ENCODE peak calls at places on chromosomes 16 and 17, in six cellular contexts. Z, R, D, N, T and J are unnamed samples.

GRCh38 chr16:89123001-89123830 is 29.6 kb downstream of the ACSF3 start:
- DNase-seq in Z (no peak), R (no peak), D (peak), N (no peak), T (no peak), J (no peak)

GRCh38 chr16:47774661-47775060 is 313.5 kb downstream of the PHKB start:
- DNase-seq in Z (no peak), R (no peak), D (no peak), N (no peak), T (no peak), J (no peak)

GRCh38 chr16:78309763-78310162 is 210.3 kb downstream of the WWOX start:
- DNase-seq in Z (no peak), R (no peak), D (no peak), N (no peak), T (no peak), J (no peak)

GRCh38 chr17:40075216-40076100 is 12.7 kb downstream of the THRA start:
- DNase-seq in Z (peak), R (peak), D (peak), N (no peak), T (peak), J (peak)

GRCh38 chr17:61507667-61508066 is 55.4 kb downstream of the TBX4 start:
- DNase-seq in Z (no peak), R (no peak), D (no peak), N (no peak), T (no peak), J (no peak)

GRCh38 chr17:82303944-82304808 is 13.2 kb downstream of the CD7 start:
- DNase-seq in Z (no peak), R (no peak), D (no peak), N (no peak), T (no peak), J (no peak)

GRCh38 chr17:69717819-69718218 is 303.3 kb downstream of the MAP2K6 start:
- DNase-seq in Z (no peak), R (no peak), D (no peak), N (no peak), T (no peak), J (no peak)

GRCh38 chr16:5385115-5385514 is 287.5 kb upstream of the EEF2KMT start:
- DNase-seq in Z (no peak), R (no peak), D (no peak), N (no peak), T (no peak), J (no peak)

GRCh38 chr17:7839890-7840260 is 5.9 kb downstream of the KDM6B start:
- DNase-seq in Z (no peak), R (peak), D (no peak), N (no peak), T (peak), J (no peak)

GRCh38 chr16:88370365-88370764 is 12.4 kb upstream of the ZNF469 start:
- DNase-seq in Z (no peak), R (no peak), D (no peak), N (no peak), T (no peak), J (no peak)

GRCh38 chr17:30344283-30345088 is 10.6 kb upstream of the TMIGD1 start:
- DNase-seq in Z (peak), R (no peak), D (no peak), N (no peak), T (no peak), J (peak)

GRCh38 chr16:4098496-4098895 is 17.7 kb downstream of the ADCY9 start:
- DNase-seq in Z (no peak), R (no peak), D (no peak), N (no peak), T (no peak), J (no peak)

GRCh38 chr17:47935961-47936360 is 5.4 kb upstream of the PNPO start:
- DNase-seq in Z (no peak), R (no peak), D (peak), N (no peak), T (no peak), J (no peak)

GRCh38 chr17:42975265-42975664 is 4.6 kb downstream of the PTGES3L start:
- DNase-seq in Z (no peak), R (no peak), D (no peak), N (no peak), T (peak), J (no peak)

GRCh38 chr17:2233441-2233947 is 70.1 kb downstream of the SMG6 start:
- DNase-seq in Z (no peak), R (no peak), D (no peak), N (no peak), T (no peak), J (no peak)

GRCh38 chr16:51328708-51329107 is 177.6 kb upstream of the SALL1 start:
- DNase-seq in Z (no peak), R (no peak), D (no peak), N (no peak), T (no peak), J (no peak)

GRCh38 chr16:66585477-66586239 is 6.4 kb downstream of the CMTM2 start:
- DNase-seq in Z (peak), R (no peak), D (no peak), N (no peak), T (no peak), J (peak)

GRCh38 chr17:57803026-57803425 is 46.8 kb downstream of the MRPS23 start:
- DNase-seq in Z (no peak), R (peak), D (no peak), N (no peak), T (no peak), J (no peak)

GRCh38 chr16:84700518-84701277 is 898 bp downstream of the USP10 start:
- DNase-seq in Z (no peak), R (peak), D (peak), N (no peak), T (peak), J (no peak)

GRCh38 chr16:65909310-65910050 is 457.0 kb upstream of the CDH5 start:
- DNase-seq in Z (no peak), R (no peak), D (no peak), N (no peak), T (peak), J (no peak)